ENCODE peak calls at places on chromosomes 12 and 14, in six cellular contexts. M is dorsolateral prefrontal cortex, K is neuronal stem cell, F is suprapubic skin, V is AG04450, X is gastrocnemius medialis. P is an unnamed sample.

GRCh38 chr14:31219169-31219568 is 11.6 kb upstream of the HECTD1 start:
- DNase-seq in V (no peak), K (no peak), M (no peak), X (no peak), F (no peak), P (peak; percentile 16)

GRCh38 chr12:116002890-116003536 is 274.5 kb downstream of the MED13L start:
- DNase-seq in V (no peak), X (no peak), K (no peak), M (no peak), F (no peak), P (peak; percentile 65)

GRCh38 chr14:95361373-95362179 is 41.9 kb upstream of the CLMN start:
- DNase-seq in X (peak; percentile 15), V (no peak), K (no peak), F (no peak), M (no peak), P (no peak)

GRCh38 chr12:76272292-76272691 is 75.9 kb downstream of the BBS10 start:
- DNase-seq in K (no peak), X (no peak), F (no peak), V (no peak), M (peak; percentile 57), P (no peak)

GRCh38 chr12:97404549-97404948 is 58.1 kb upstream of the RMST start:
- DNase-seq in V (no peak), X (no peak), F (no peak), K (peak; percentile 38), M (no peak), P (no peak)

GRCh38 chr14:102626530-102626929 is 34.1 kb downstream of the RCOR1 start:
- DNase-seq in X (no peak), F (no peak), M (no peak), V (no peak), K (no peak), P (no peak)

GRCh38 chr12:56699020-56699661 is 11.1 kb upstream of the PTGES3 start:
- DNase-seq in M (no peak), V (no peak), F (no peak), K (no peak), X (no peak), P (no peak)

GRCh38 chr14:85241022-85241880 is 288.7 kb upstream of the FLRT2 start:
- DNase-seq in F (no peak), V (no peak), M (no peak), K (peak; percentile 14), X (no peak), P (no peak)

GRCh38 chr12:46214668-46215429 is 54.0 kb downstream of the SLC38A1 start:
- DNase-seq in K (no peak), V (no peak), F (no peak), M (no peak), X (peak; percentile 39), P (no peak)

GRCh38 chr14:98200621-98201020 is 1071.4 kb downstream of the BCL11B start:
- DNase-seq in F (no peak), X (no peak), V (no peak), K (no peak), M (no peak), P (no peak)

GRCh38 chr12:33944703-33945437 is 77.4 kb upstream of the ALG10 start:
- DNase-seq in X (no peak), F (no peak), V (no peak), M (no peak), K (no peak), P (no peak)

GRCh38 chr12:20483776-20484175 is 115.4 kb downstream of the PDE3A start:
- DNase-seq in M (no peak), X (no peak), K (no peak), V (no peak), F (no peak), P (peak; percentile 78)

GRCh38 chr14:55928316-55928715 is 189.9 kb upstream of the PELI2 start:
- DNase-seq in V (no peak), K (no peak), F (no peak), M (no peak), X (no peak), P (no peak)

GRCh38 chr12:53173085-53173715 is 7.3 kb upstream of the ZNF740 start:
- DNase-seq in F (no peak), M (no peak), K (no peak), X (no peak), V (no peak), P (peak; percentile 46)

GRCh38 chr12:42666671-42667243 is 77.2 kb upstream of the PRICKLE1 start:
- DNase-seq in V (peak; percentile 38), X (no peak), M (no peak), F (no peak), K (peak; percentile 9), P (no peak)

GRCh38 chr12:11787437-11787836 is 138.0 kb downstream of the ETV6 start:
- DNase-seq in X (no peak), V (no peak), F (no peak), K (no peak), M (no peak), P (no peak)

GRCh38 chr12:80269953-80270552 is 170.7 kb downstream of the OTOGL start:
- DNase-seq in F (no peak), X (no peak), V (peak; percentile 27), M (no peak), K (peak; percentile 35), P (peak; percentile 76)

GRCh38 chr14:31084385-31084784 is 58.2 kb upstream of the STRN3 start:
- DNase-seq in V (no peak), M (no peak), F (no peak), K (no peak), X (no peak), P (no peak)

GRCh38 chr14:104444159-104445030 is 135.2 kb upstream of the C14orf180 start:
- DNase-seq in X (no peak), V (no peak), M (peak; percentile 24), F (peak; percentile 41), K (no peak), P (no peak)

GRCh38 chr12:68623059-68623458 is 12.4 kb downstream of the RAP1B start:
- DNase-seq in V (no peak), M (no peak), K (no peak), F (no peak), X (no peak), P (no peak)

GRCh38 chr14:26401170-26401968 is 196.5 kb downstream of the NOVA1 start:
- DNase-seq in X (no peak), F (no peak), K (no peak), M (no peak), V (no peak), P (no peak)

GRCh38 chr14:71725802-71726638 is 206.2 kb upstream of the RGS6 start:
- DNase-seq in V (no peak), K (no peak), X (no peak), M (no peak), F (no peak), P (peak; percentile 88)

GRCh38 chr12:94172973-94173372 is 24.6 kb downstream of the PLXNC1 start:
- DNase-seq in K (no peak), X (no peak), M (no peak), F (no peak), V (peak; percentile 97), P (peak; percentile 97)

GRCh38 chr12:105980533-105980932 is 158.2 kb downstream of the NUAK1 start:
- DNase-seq in F (no peak), K (no peak), V (no peak), M (no peak), X (no peak), P (no peak)

GRCh38 chr12:124763594-124763979 is 100.1 kb downstream of the SCARB1 start:
- DNase-seq in M (no peak), K (no peak), F (no peak), V (no peak), X (no peak), P (no peak)

GRCh38 chr14:42224053-42224888 is 617.6 kb downstream of the LRFN5 start:
- DNase-seq in F (no peak), X (no peak), M (peak; percentile 63), V (peak; percentile 38), K (peak; percentile 68), P (peak; percentile 68)

GRCh38 chr12:27969901-27970390 is 2.6 kb downstream of the PTHLH start:
- DNase-seq in F (peak; percentile 83), K (peak; percentile 75), X (no peak), M (peak; percentile 62), V (no peak), P (peak; percentile 67)

GRCh38 chr14:34058510-34058909 is 107.6 kb upstream of the EGLN3 start:
- DNase-seq in V (no peak), M (no peak), X (no peak), K (no peak), F (no peak), P (no peak)

GRCh38 chr14:34062353-34062973 is 111.6 kb upstream of the EGLN3 start:
- DNase-seq in X (no peak), M (no peak), V (no peak), K (no peak), F (no peak), P (no peak)

GRCh38 chr14:34059037-34059924 is 108.4 kb upstream of the EGLN3 start:
- DNase-seq in V (no peak), F (no peak), K (no peak), X (no peak), M (no peak), P (no peak)

GRCh38 chr14:34059925-34060746 is 109.3 kb upstream of the EGLN3 start:
- DNase-seq in M (peak; percentile 86), F (peak; percentile 83), X (peak; percentile 86), V (no peak), K (peak; percentile 66), P (peak; percentile 86)

GRCh38 chr14:34060747-34061050 is 109.8 kb upstream of the EGLN3 start:
- DNase-seq in K (no peak), V (no peak), F (no peak), X (no peak), M (no peak), P (no peak)
- H3K4me3 ChIP-seq in K (peak overlapping the region; percentile 47), V (peak overlapping the region; percentile 66), F (peak overlapping the region; percentile 77), X (peak overlapping the region; percentile 76), M (peak overlapping the region; percentile 65), P (peak overlapping the region; percentile 58)

GRCh38 chr12:121391619-121392324 is 8.1 kb upstream of the RNF34 start:
- DNase-seq in X (no peak), F (no peak), K (no peak), V (peak; percentile 49), M (no peak), P (peak; percentile 79)
- H3K4me3 ChIP-seq in X (no peak overlapping the region), F (no peak overlapping the region), K (no peak overlapping the region), V (peak overlapping the region; percentile 1), M (no peak overlapping the region), P (peak overlapping the region; percentile 28)

GRCh38 chr14:34536951-34537676 is 2.4 kb downstream of the EAPP start:
- DNase-seq in K (no peak), V (peak; percentile 42), M (no peak), X (no peak), F (no peak), P (no peak)
- H3K4me3 ChIP-seq in K (peak overlapping the region; percentile 8), V (peak overlapping the region; percentile 44), M (no peak overlapping the region), X (no peak overlapping the region), F (no peak overlapping the region), P (peak overlapping the region; percentile 28)

DNA sequence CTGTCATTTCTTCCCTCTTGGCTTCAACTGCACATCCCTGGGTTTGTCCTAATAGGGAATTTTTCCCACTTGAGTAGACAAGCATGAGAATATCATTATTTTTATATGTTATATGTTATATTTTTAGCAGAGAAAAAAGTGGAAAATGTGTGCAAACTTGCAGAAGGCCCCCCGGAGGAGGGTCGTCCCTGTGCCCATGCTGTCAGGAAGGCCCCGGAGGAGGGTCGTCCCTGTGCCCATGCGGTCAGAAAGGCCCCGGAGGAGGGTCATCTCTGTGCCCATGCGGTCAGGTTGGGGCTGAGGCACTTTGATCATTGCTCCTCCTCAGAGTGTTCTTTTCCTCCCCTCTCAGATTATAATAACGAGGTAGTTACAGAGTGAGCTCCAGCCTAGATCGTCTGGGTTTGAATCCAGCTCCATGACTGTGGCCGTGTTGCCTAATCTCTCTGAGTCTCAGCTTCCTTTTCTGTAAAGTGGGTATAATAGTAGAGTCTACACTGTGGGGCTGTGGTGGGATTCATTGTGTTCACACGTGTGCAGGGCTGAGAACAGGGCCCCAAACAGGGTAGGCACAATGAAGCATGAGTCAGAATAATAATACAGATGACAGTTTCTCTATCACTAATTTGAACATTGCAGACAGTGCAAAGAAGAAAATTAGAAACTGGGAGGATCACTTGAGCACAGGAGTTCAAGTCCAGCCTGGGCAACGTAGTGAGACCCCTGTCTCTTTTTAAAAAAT is 33.4 kb downstream of the ELK3 start:
- DNase-seq in M (no peak), K (no peak), V (no peak), F (no peak), X (no peak), P (no peak)
- H3K4me3 ChIP-seq in M (no peak overlapping the region), K (no peak overlapping the region), V (no peak overlapping the region), F (no peak overlapping the region), X (no peak overlapping the region), P (no peak overlapping the region)

P was measured in foreskin fibroblast.